ENCODE peak calls at places on chromosomes 12 and 14, in nine cellular contexts. V is DND-41; F is bronchial epithelial cell; Q is body of pancreas; O is CD8-positive, alpha-beta T cell; X is IMR-90; Z is cardiac muscle cell; C is SJSA1; J is MG63. D is an unnamed sample. For H3K27me3, the result is how much of the 10 kb centered on the place peaks cover.

GRCh38 chr12:69821441-69822204 is 3.4 kb upstream of the MYRFL start:
- DNase-seq in V (no peak), F (peak), Q (peak), O (no peak), X (peak), Z (no peak), C (peak), J (peak), D (no peak)

GRCh38 chr12:49030119-49030518 is 11.5 kb upstream of the PRKAG1 start:
- DNase-seq in V (no peak), F (no peak), Q (no peak), O (no peak), X (no peak), Z (no peak), C (no peak), J (no peak), D (no peak)

GRCh38 chr12:92070054-92070863 is 75.4 kb downstream of the BTG1 start:
- DNase-seq in V (no peak), F (no peak), Q (peak), O (no peak), X (no peak), Z (no peak), C (no peak), J (no peak), D (no peak)

GRCh38 chr14:21096889-21097615 is 1.4 kb downstream of the ZNF219 start:
- DNase-seq in V (no peak), F (no peak), Q (no peak), O (no peak), X (no peak), Z (no peak), C (no peak), J (no peak), D (no peak)

GRCh38 chr12:51171884-51172514 is 936 bp downstream of the TFCP2 start:
- DNase-seq in V (no peak), F (peak), Q (peak), O (no peak), X (peak), Z (peak), C (no peak), J (peak), D (no peak)

GRCh38 chr12:41891226-41891625 is 253.4 kb downstream of the GXYLT1 start:
- DNase-seq in V (no peak), F (no peak), Q (no peak), O (no peak), X (no peak), Z (no peak), C (no peak), J (no peak), D (no peak)

GRCh38 chr12:113135178-113136127 is at the start of gene RASAL1:
- DNase-seq in V (no peak), F (no peak), Q (peak), O (peak), X (no peak), Z (peak), C (no peak), J (no peak), D (no peak)

GRCh38 chr14:91744068-91744480 is 12.2 kb upstream of the CATSPERB start:
- DNase-seq in V (no peak), F (peak), Q (peak), O (no peak), X (no peak), Z (no peak), C (no peak), J (no peak), D (no peak)

GRCh38 chr14:97719931-97720330 is 922.7 kb downstream of the VRK1 start:
- DNase-seq in V (peak), F (no peak), Q (no peak), O (peak), X (no peak), Z (no peak), C (no peak), J (no peak), D (no peak)

GRCh38 chr14:101359221-101360044 is 201.9 kb upstream of the DIO3 start:
- DNase-seq in V (no peak), F (no peak), Q (no peak), O (no peak), X (no peak), Z (no peak), C (no peak), J (peak), D (no peak)

GRCh38 chr12:113092478-113093408 is 36.2 kb downstream of the DTX1 start:
- DNase-seq in V (peak), F (peak), Q (peak), O (no peak), X (no peak), Z (peak), C (no peak), J (peak), D (peak)

GRCh38 chr14:66281036-66281776 is 205.0 kb upstream of the CCDC196 start:
- DNase-seq in V (no peak), F (no peak), Q (peak), O (no peak), X (no peak), Z (no peak), C (no peak), J (no peak), D (no peak)

GRCh38 chr14:25003537-25003936 is 46.4 kb downstream of the STXBP6 start:
- DNase-seq in V (no peak), F (peak), Q (no peak), O (no peak), X (peak), Z (no peak), C (no peak), J (no peak), D (no peak)

GRCh38 chr12:114858388-114859146 is 174.6 kb upstream of the TBX3 start:
- DNase-seq in V (no peak), F (no peak), Q (no peak), O (no peak), X (no peak), Z (no peak), C (no peak), J (no peak), D (no peak)

GRCh38 chr12:11130999-11131398 is 3.4 kb downstream of the TAS2R30 start:
- DNase-seq in V (no peak), F (no peak), Q (no peak), O (no peak), X (no peak), Z (no peak), C (no peak), J (no peak), D (no peak)

GRCh38 chr12:2460051-2460450 is 334.7 kb upstream of the FKBP4 start:
- DNase-seq in V (peak), F (no peak), Q (no peak), O (no peak), X (no peak), Z (no peak), C (no peak), J (no peak), D (no peak)

GRCh38 chr12:24363177-24363754 is 413.8 kb upstream of the SOX5 start:
- DNase-seq in V (peak), F (no peak), Q (no peak), O (no peak), X (no peak), Z (peak), C (no peak), J (no peak), D (peak)

GRCh38 chr12:10031771-10032175 is 1.3 kb downstream of the CLEC9A start:
- DNase-seq in V (no peak), F (peak), Q (no peak), O (no peak), X (peak), Z (no peak), C (peak), J (peak), D (no peak)

GRCh38 chr14:64673748-64674147 is 30.5 kb upstream of the PLEKHG3 start:
- DNase-seq in V (peak), F (peak), Q (no peak), O (peak), X (no peak), Z (no peak), C (peak), J (no peak), D (no peak)

GRCh38 chr14:67853748-67854147 is 34.2 kb downstream of the RAD51B start:
- DNase-seq in V (no peak), F (no peak), Q (no peak), O (no peak), X (no peak), Z (no peak), C (no peak), J (no peak), D (no peak)

GRCh38 chr12:26697217-26697616 is 135.8 kb downstream of the ITPR2 start:
- DNase-seq in V (no peak), F (peak), Q (no peak), O (no peak), X (peak), Z (no peak), C (no peak), J (no peak), D (no peak)

GRCh38 chr14:72941286-72941985 is 15.2 kb downstream of the DCAF4 start:
- DNase-seq in V (no peak), F (no peak), Q (no peak), O (no peak), X (no peak), Z (no peak), C (no peak), J (no peak), D (peak)

GRCh38 chr12:102067574-102068258 is 5.9 kb upstream of the WASHC3 start:
- DNase-seq in V (no peak), F (peak), Q (no peak), O (no peak), X (peak), Z (no peak), C (peak), J (no peak), D (no peak)

GRCh38 chr12:111411187-111411764 is 5.6 kb downstream of the SH2B3 start:
- DNase-seq in V (no peak), F (no peak), Q (peak), O (no peak), X (no peak), Z (no peak), C (no peak), J (no peak), D (no peak)

GRCh38 chr14:97931273-97931672 is 1134.1 kb downstream of the VRK1 start:
- DNase-seq in V (no peak), F (no peak), Q (no peak), O (no peak), X (no peak), Z (no peak), C (no peak), J (no peak), D (no peak)

GRCh38 chr12:29756741-29757390 is 26.9 kb downstream of the TMTC1 start:
- DNase-seq in V (no peak), F (peak), Q (no peak), O (no peak), X (peak), Z (no peak), C (no peak), J (no peak), D (no peak)

GRCh38 chr12:60666895-60667294 is 1071.1 kb downstream of the SLC16A7 start:
- DNase-seq in V (no peak), F (no peak), Q (no peak), O (no peak), X (no peak), Z (no peak), C (no peak), J (no peak), D (no peak)

GRCh38 chr12:105499223-105499622 is 168.7 kb downstream of the C12orf75 start:
- DNase-seq in V (no peak), F (peak), Q (no peak), O (no peak), X (no peak), Z (no peak), C (no peak), J (no peak), D (no peak)

GRCh38 chr14:37122288-37122687 is 50.1 kb downstream of the SLC25A21 start:
- DNase-seq in V (no peak), F (peak), Q (no peak), O (no peak), X (peak), Z (no peak), C (peak), J (peak), D (no peak)

GRCh38 chr14:102541771-102542170 is 32.2 kb upstream of the ANKRD9 start:
- DNase-seq in V (no peak), F (no peak), Q (no peak), O (no peak), X (no peak), Z (no peak), C (no peak), J (no peak), D (no peak)

GRCh38 chr14:98008381-98009113 is 1211.4 kb downstream of the VRK1 start:
- DNase-seq in V (no peak), F (peak), Q (no peak), O (no peak), X (no peak), Z (no peak), C (no peak), J (no peak), D (no peak)

GRCh38 chr12:80293347-80293746 is 150.7 kb upstream of the PTPRQ start:
- DNase-seq in V (no peak), F (peak), Q (no peak), O (no peak), X (no peak), Z (no peak), C (no peak), J (no peak), D (no peak)

GRCh38 chr12:6380141-6381121 is 3.5 kb upstream of the LTBR start:
- DNase-seq in V (no peak), F (peak), Q (no peak), O (no peak), X (peak), Z (no peak), C (no peak), J (no peak), D (no peak)

GRCh38 chr12:42910656-42911055 is 321.1 kb upstream of the PRICKLE1 start:
- DNase-seq in V (no peak), F (peak), Q (no peak), O (no peak), X (no peak), Z (no peak), C (no peak), J (no peak), D (no peak)

GRCh38 chr12:119988788-119989618 is at the start of gene BICDL1:
- DNase-seq in V (peak), F (peak), Q (peak), O (peak), X (peak), Z (peak), C (peak), J (peak), D (peak)

GRCh38 chr12:68080577-68080976 is 79.0 kb downstream of the IFNG start:
- DNase-seq in V (peak), F (no peak), Q (no peak), O (peak), X (no peak), Z (no peak), C (no peak), J (no peak), D (no peak)

GRCh38 chr14:41925409-41925808 is 318.7 kb downstream of the LRFN5 start:
- DNase-seq in V (no peak), F (peak), Q (no peak), O (no peak), X (peak), Z (peak), C (no peak), J (no peak), D (no peak)

GRCh38 chr14:81366259-81366658 is 33.9 kb downstream of the STON2 start:
- DNase-seq in V (no peak), F (peak), Q (no peak), O (no peak), X (no peak), Z (no peak), C (no peak), J (peak), D (no peak)

GRCh38 chr12:27460471-27460978 is 14.0 kb downstream of the SMCO2 start:
- DNase-seq in V (peak), F (peak), Q (no peak), O (no peak), X (peak), Z (no peak), C (no peak), J (peak), D (no peak)

DNA sequence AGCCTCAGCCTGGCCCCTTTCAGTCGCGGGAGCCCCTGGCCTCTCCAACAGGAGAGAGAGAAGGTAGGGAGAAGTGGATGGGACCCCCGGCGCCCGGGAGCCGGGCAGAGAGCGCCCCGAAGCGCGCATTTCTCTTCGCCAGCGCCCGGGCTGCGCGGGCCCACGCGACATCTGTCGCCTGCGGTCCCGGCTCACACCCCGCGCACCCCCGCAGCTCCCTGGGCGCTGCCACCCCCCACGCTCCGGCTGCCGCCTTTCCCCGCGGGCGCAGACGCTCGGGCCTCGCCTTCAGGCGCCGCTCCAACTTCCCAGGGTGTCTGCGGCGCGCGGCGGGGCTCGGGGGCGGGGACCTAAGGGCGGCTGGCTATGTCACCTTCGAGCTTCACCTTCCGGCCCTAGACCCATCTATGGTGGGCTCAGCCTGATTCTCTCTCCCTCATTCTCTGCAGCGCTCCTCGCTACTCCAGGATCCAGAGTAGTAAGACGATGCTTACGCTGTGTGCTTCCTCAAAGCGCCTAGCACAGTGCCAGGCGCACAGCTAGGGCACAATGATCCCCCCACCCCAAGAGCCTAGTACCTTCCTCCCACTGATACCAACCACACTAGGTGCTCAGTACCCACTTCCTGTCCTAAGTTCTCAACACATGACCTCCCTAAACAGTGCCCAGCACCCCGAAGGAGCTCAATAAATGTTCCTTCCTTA is 1.6 kb downstream of the HRK start:
- DNase-seq in V (no peak), F (no peak), Q (no peak), O (peak), X (no peak), Z (no peak), C (no peak), J (no peak), D (peak)
- H3K27me3 ChIP-seq in V (under half), F (under half), Q (under half), O (under half), X (half or more), Z (half or more), C (half or more), J (under half), D (half or more)

GRCh38 chr14:99273025-99273723 is 1.2 kb upstream of the BCL11B start:
- DNase-seq in V (peak), F (peak), Q (no peak), O (peak), X (no peak), Z (peak), C (no peak), J (no peak), D (no peak)
- H3K27me3 ChIP-seq in V (under half), F (under half), Q (under half), O (under half), X (half or more), Z (half or more), C (under half), J (under half), D (half or more)

DNA sequence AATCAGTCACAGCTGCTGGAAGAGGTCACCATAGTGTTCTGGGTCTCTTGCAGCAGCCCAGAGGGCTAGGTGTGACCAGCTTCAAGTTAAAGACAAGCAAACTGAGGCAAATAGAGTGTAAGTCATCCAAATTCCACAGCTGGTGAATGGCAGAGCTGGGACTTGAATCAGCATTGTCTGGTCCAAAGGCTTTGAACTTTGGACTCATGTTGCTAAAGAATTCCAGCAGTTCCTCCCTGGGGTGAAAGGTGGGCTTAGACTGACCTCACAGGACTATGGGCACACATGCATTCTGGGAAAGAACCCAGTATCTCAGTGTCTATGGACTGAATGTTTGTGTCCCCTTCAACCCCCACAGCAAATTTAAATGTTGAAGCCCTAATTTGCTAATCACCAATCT is 54.8 kb downstream of the TUNAR start:
- DNase-seq in V (no peak), F (no peak), Q (no peak), O (no peak), X (no peak), Z (no peak), C (no peak), J (no peak), D (no peak)
- H3K27me3 ChIP-seq in V (under half), F (under half), Q (under half), O (under half), X (under half), Z (under half), C (under half), J (under half), D (under half)

GRCh38 chr14:76828339-76829015 is 2.3 kb downstream of the LRRC74A start:
- DNase-seq in V (no peak), F (no peak), Q (peak), O (no peak), X (no peak), Z (no peak), C (no peak), J (no peak), D (no peak)
- H3K27me3 ChIP-seq in V (under half), F (under half), Q (under half), O (under half), X (under half), Z (under half), C (under half), J (under half), D (under half)